ENCODE peak calls at places on chromosomes 5 and 9, in six cellular contexts. E is breast epithelium; J is Peyer's patch; N is PC-3; A is upper lobe of right lung; B is CD8-positive, alpha-beta memory T cell. G is an unnamed sample. For H3K4me1 and H3K9me3, the result is how much of the 10 kb centered on the place peaks cover.

GRCh38 chr9:88437210-88438146 is 49.2 kb downstream of the SPIN1 start:
- DNase-seq in N (no peak), A (no peak), E (no peak), B (no peak), J (no peak), G (no peak)

GRCh38 chr9:88535226-88535931 is 401 bp downstream of the NXNL2 start:
- DNase-seq in E (no peak), A (peak), B (no peak), J (no peak), N (no peak), G (no peak)

GRCh38 chr5:72293495-72294055 is 26.5 kb downstream of the MRPS27 start:
- DNase-seq in J (no peak), E (no peak), N (no peak), B (no peak), A (no peak), G (no peak)

GRCh38 chr5:78327761-78328510 is 32.5 kb upstream of the SCAMP1 start:
- DNase-seq in A (no peak), B (no peak), N (peak), J (no peak), E (no peak), G (no peak)

GRCh38 chr9:13675638-13676000 is 396.1 kb upstream of the MPDZ start:
- DNase-seq in B (no peak), A (no peak), N (no peak), J (no peak), E (no peak), G (no peak)

GRCh38 chr9:130258999-130259398 is 6.6 kb upstream of the HMCN2 start:
- DNase-seq in B (no peak), A (no peak), N (no peak), E (no peak), J (no peak), G (no peak)

GRCh38 chr5:172179032-172179989 is 8.7 kb downstream of the STK10 start:
- DNase-seq in A (no peak), N (no peak), J (peak), B (peak), E (no peak), G (peak)

GRCh38 chr5:56159521-56159947 is 73.6 kb downstream of the ANKRD55 start:
- DNase-seq in B (no peak), J (no peak), A (no peak), N (no peak), E (no peak), G (no peak)

GRCh38 chr5:29193972-29194371 is 1999.5 kb upstream of the CDH6 start:
- DNase-seq in J (no peak), B (no peak), N (no peak), E (no peak), A (no peak), G (no peak)

GRCh38 chr9:27792971-27793689 is 219.8 kb upstream of the C9orf72 start:
- DNase-seq in E (no peak), J (no peak), B (no peak), N (no peak), A (no peak), G (no peak)

GRCh38 chr5:74251106-74252032 is 389.2 kb downstream of the ENC1 start:
- DNase-seq in J (no peak), B (no peak), N (peak), A (no peak), E (no peak), G (no peak)

GRCh38 chr9:135156525-135157510 is 69.3 kb downstream of the OLFM1 start:
- DNase-seq in J (no peak), E (peak), A (peak), N (peak), B (no peak), G (no peak)

GRCh38 chr5:158051036-158051435 is 192.1 kb upstream of the CLINT1 start:
- DNase-seq in J (no peak), N (peak), B (no peak), E (no peak), A (no peak), G (no peak)

GRCh38 chr5:102753889-102754498 is 1.1 kb upstream of the PAM start:
- DNase-seq in A (peak), N (no peak), E (no peak), J (no peak), B (no peak), G (peak)

GRCh38 chr5:167699434-167699833 is 592.0 kb upstream of the WWC1 start:
- DNase-seq in J (no peak), B (no peak), A (no peak), N (peak), E (no peak), G (no peak)

GRCh38 chr5:3671366-3671765 is 75.7 kb downstream of the IRX1 start:
- DNase-seq in B (no peak), E (no peak), A (no peak), N (no peak), J (no peak), G (no peak)

GRCh38 chr9:78150983-78151356 is 84.9 kb upstream of the CEP78 start:
- DNase-seq in E (no peak), B (no peak), A (no peak), J (no peak), N (no peak), G (no peak)

GRCh38 chr9:16100596-16101091 is 547.8 kb downstream of the CCDC171 start:
- DNase-seq in B (no peak), A (peak), E (no peak), J (no peak), N (no peak), G (no peak)

GRCh38 chr5:180787025-180787424 is 15.6 kb downstream of the MGAT1 start:
- DNase-seq in N (no peak), A (peak), B (no peak), J (no peak), E (no peak), G (no peak)

GRCh38 chr5:176359658-176360057 is 1.9 kb downstream of the KIAA1191 start:
- DNase-seq in B (no peak), A (no peak), E (no peak), N (peak), J (no peak), G (no peak)

GRCh38 chr9:31908158-31908890 is 476.1 kb upstream of the ACO1 start:
- DNase-seq in A (no peak), N (peak), B (no peak), E (no peak), J (no peak), G (no peak)

GRCh38 chr5:148147415-148147814 is 20.9 kb upstream of the SPINK14 start:
- DNase-seq in A (no peak), B (no peak), E (no peak), N (peak), J (no peak), G (no peak)

GRCh38 chr5:133384120-133384855 is 228.1 kb downstream of the FSTL4 start:
- DNase-seq in A (no peak), N (no peak), J (no peak), E (no peak), B (no peak), G (no peak)

GRCh38 chr5:111730659-111731382 is 26.2 kb downstream of the NREP start:
- DNase-seq in B (no peak), N (peak), A (no peak), E (no peak), J (no peak), G (no peak)

GRCh38 chr5:36632363-36632664 is 25.9 kb downstream of the SLC1A3 start:
- DNase-seq in B (no peak), A (no peak), N (no peak), E (no peak), J (no peak), G (no peak)
- H3K4me1 ChIP-seq in B (under half), A (under half), N (under half), E (under half), J (under half), G (under half)

GRCh38 chr5:124172389-124173003 is 573.9 kb downstream of the ZNF608 start:
- DNase-seq in N (no peak), B (no peak), A (no peak), E (no peak), J (no peak), G (no peak)
- H3K9me3 ChIP-seq in N (under half), B (under half), A (under half), E (under half), J (under half), G (under half)

DNA sequence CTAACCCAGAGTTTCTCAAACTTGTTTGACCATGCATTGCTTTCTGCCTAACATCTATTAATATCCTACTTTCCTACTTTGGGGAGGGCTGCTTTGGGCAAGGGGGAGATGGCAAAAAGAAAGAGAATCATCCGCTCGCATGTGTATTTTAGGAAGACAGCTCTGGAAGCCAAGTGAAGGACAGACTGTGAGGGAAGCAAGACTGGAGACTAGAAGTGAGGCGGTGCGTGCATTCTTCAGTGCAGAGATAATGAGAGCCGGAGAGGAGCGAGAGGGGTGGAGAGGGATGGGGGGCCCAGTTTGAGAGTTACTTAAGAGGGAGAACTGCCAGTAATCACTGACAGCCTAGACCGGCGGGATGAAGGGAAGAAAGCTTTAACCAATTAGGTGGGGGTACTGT is 151.7 kb upstream of the RAPGEF1 start:
- DNase-seq in B (no peak), J (no peak), A (no peak), N (no peak), E (no peak), G (no peak)
- H3K4me1 ChIP-seq in B (under half), J (under half), A (under half), N (under half), E (under half), G (under half)

GRCh38 chr5:152171888-152172287 is 233.2 kb downstream of the NMUR2 start:
- DNase-seq in E (no peak), N (no peak), B (no peak), A (no peak), J (no peak), G (no peak)
- H3K9me3 ChIP-seq in E (under half), N (under half), B (under half), A (under half), J (under half), G (under half)